ENCODE peak calls at places on chromosome 14, in six cellular contexts. One of them, this sample, is unnamed.
A peak's percentile ranks its signal among the peaks of the same experiment; 100 is the strongest.

GRCh38 chr14:90742709-90743108 is 73.5 kb downstream of the TTC7B start:
- DNase-seq in stomach: no peak
- DNase-seq in pancreas: no peak
- DNase-seq in psoas muscle: no peak
- DNase-seq in astrocyte: no peak
- DNase-seq in A549: no peak
- DNase-seq in this sample: peak; percentile 77

GRCh38 chr14:58964598-58964928 is 223.9 kb upstream of the DAAM1 start:
- DNase-seq in stomach: no peak
- DNase-seq in pancreas: no peak
- DNase-seq in psoas muscle: no peak
- DNase-seq in astrocyte: no peak
- DNase-seq in A549: no peak
- DNase-seq in this sample: no peak

GRCh38 chr14:61379639-61380184 is 58.3 kb downstream of the PRKCH start:
- DNase-seq in stomach: no peak
- DNase-seq in pancreas: no peak
- DNase-seq in psoas muscle: no peak
- DNase-seq in astrocyte: no peak
- DNase-seq in A549: no peak
- DNase-seq in this sample: no peak

GRCh38 chr14:96398921-96399320 is 7.0 kb downstream of the AK7 start:
- DNase-seq in stomach: no peak
- DNase-seq in pancreas: no peak
- DNase-seq in psoas muscle: no peak
- DNase-seq in astrocyte: no peak
- DNase-seq in A549: no peak
- DNase-seq in this sample: no peak

GRCh38 chr14:37591941-37592287 is 3.1 kb downstream of the FOXA1 start:
- DNase-seq in stomach: peak; percentile 64
- DNase-seq in pancreas: no peak
- DNase-seq in psoas muscle: no peak
- DNase-seq in astrocyte: no peak
- DNase-seq in A549: peak; percentile 77
- DNase-seq in this sample: peak; percentile 50

GRCh38 chr14:52272375-52272774 is 4.9 kb downstream of the PTGDR start:
- DNase-seq in stomach: no peak
- DNase-seq in pancreas: no peak
- DNase-seq in psoas muscle: no peak
- DNase-seq in astrocyte: no peak
- DNase-seq in A549: peak; percentile 33
- DNase-seq in this sample: no peak

GRCh38 chr14:49586673-49587460 is 687 bp upstream of the RPS29 start:
- DNase-seq in stomach: no peak
- DNase-seq in pancreas: peak; percentile 32
- DNase-seq in psoas muscle: peak; percentile 25
- DNase-seq in astrocyte: peak; percentile 62
- DNase-seq in A549: peak; percentile 83
- DNase-seq in this sample: no peak

GRCh38 chr14:89960895-89961294 is 5.2 kb downstream of the TDP1 start:
- DNase-seq in stomach: no peak
- DNase-seq in pancreas: no peak
- DNase-seq in psoas muscle: no peak
- DNase-seq in astrocyte: no peak
- DNase-seq in A549: no peak
- DNase-seq in this sample: no peak

GRCh38 chr14:24481622-24482324 is 26.3 kb downstream of the CMA1 start:
- DNase-seq in stomach: peak; percentile 27
- DNase-seq in pancreas: no peak
- DNase-seq in psoas muscle: peak; percentile 17
- DNase-seq in astrocyte: no peak
- DNase-seq in A549: peak; percentile 65
- DNase-seq in this sample: no peak

GRCh38 chr14:57464013-57464730 is 29.5 kb downstream of the CCDC198 start:
- DNase-seq in stomach: no peak
- DNase-seq in pancreas: no peak
- DNase-seq in psoas muscle: no peak
- DNase-seq in astrocyte: no peak
- DNase-seq in A549: peak; percentile 12
- DNase-seq in this sample: no peak

GRCh38 chr14:92531151-92531873 is 17.7 kb downstream of the RIN3 start:
- DNase-seq in stomach: no peak
- DNase-seq in pancreas: no peak
- DNase-seq in psoas muscle: peak; percentile 20
- DNase-seq in astrocyte: no peak
- DNase-seq in A549: no peak
- DNase-seq in this sample: no peak

GRCh38 chr14:60632257-60632656 is 17.0 kb downstream of the SIX1 start:
- DNase-seq in stomach: no peak
- DNase-seq in pancreas: no peak
- DNase-seq in psoas muscle: no peak
- DNase-seq in astrocyte: no peak
- DNase-seq in A549: no peak
- DNase-seq in this sample: no peak

GRCh38 chr14:102390064-102390463 is 27.3 kb downstream of the TECPR2 start:
- DNase-seq in stomach: no peak
- DNase-seq in pancreas: no peak
- DNase-seq in psoas muscle: no peak
- DNase-seq in astrocyte: peak; percentile 37
- DNase-seq in A549: no peak
- DNase-seq in this sample: no peak

GRCh38 chr14:63573579-63573978 is 30.4 kb upstream of the PPP2R5E start:
- DNase-seq in stomach: no peak
- DNase-seq in pancreas: no peak
- DNase-seq in psoas muscle: no peak
- DNase-seq in astrocyte: peak; percentile 33
- DNase-seq in A549: no peak
- DNase-seq in this sample: no peak

GRCh38 chr14:61080591-61081010 is 99.6 kb downstream of the SLC38A6 start:
- DNase-seq in stomach: no peak
- DNase-seq in pancreas: no peak
- DNase-seq in psoas muscle: no peak
- DNase-seq in astrocyte: peak; percentile 93
- DNase-seq in A549: no peak
- DNase-seq in this sample: no peak

GRCh38 chr14:93669632-93670031 is 118.7 kb downstream of the PRIMA1 start:
- DNase-seq in stomach: no peak
- DNase-seq in pancreas: no peak
- DNase-seq in psoas muscle: no peak
- DNase-seq in astrocyte: no peak
- DNase-seq in A549: no peak
- DNase-seq in this sample: no peak

GRCh38 chr14:74879427-74880180 is 2.1 kb upstream of the DLST start:
- DNase-seq in stomach: no peak
- DNase-seq in pancreas: no peak
- DNase-seq in psoas muscle: no peak
- DNase-seq in astrocyte: no peak
- DNase-seq in A549: no peak
- DNase-seq in this sample: no peak

GRCh38 chr14:98907271-98907670 is 364.7 kb downstream of the BCL11B start:
- DNase-seq in stomach: no peak
- DNase-seq in pancreas: no peak
- DNase-seq in psoas muscle: no peak
- DNase-seq in astrocyte: no peak
- DNase-seq in A549: no peak
- DNase-seq in this sample: no peak
- H3K4me1 ChIP-seq in stomach: no peaks in the 10 kb centered on the region
- H3K4me1 ChIP-seq in pancreas: no peaks in the 10 kb centered on the region
- H3K4me1 ChIP-seq in psoas muscle: no peaks in the 10 kb centered on the region
- H3K4me1 ChIP-seq in astrocyte: peaks cover 19% of the 10 kb centered on the region
- H3K4me1 ChIP-seq in A549: peaks cover 73% of the 10 kb centered on the region
- H3K4me1 ChIP-seq in this sample: no peaks in the 10 kb centered on the region

GRCh38 chr14:22713631-22713950 is 52.9 kb upstream of the OXA1L start:
- DNase-seq in stomach: no peak
- DNase-seq in pancreas: no peak
- DNase-seq in psoas muscle: no peak
- DNase-seq in astrocyte: no peak
- DNase-seq in A549: no peak
- DNase-seq in this sample: no peak
- H3K4me3 ChIP-seq in stomach: peak overlapping the region; percentile 45
- H3K4me3 ChIP-seq in pancreas: no peak overlapping the region
- H3K4me3 ChIP-seq in psoas muscle: peak overlapping the region; percentile 49
- H3K4me3 ChIP-seq in astrocyte: no peak overlapping the region
- H3K4me3 ChIP-seq in A549: peak overlapping the region; percentile 61
- H3K4me3 ChIP-seq in this sample: peak overlapping the region; percentile 64

GRCh38 chr14:54593860-54594259 is 26.9 kb downstream of the SAMD4A start:
- DNase-seq in stomach: no peak
- DNase-seq in pancreas: no peak
- DNase-seq in psoas muscle: no peak
- DNase-seq in astrocyte: no peak
- DNase-seq in A549: no peak
- DNase-seq in this sample: no peak

GRCh38 chr14:54589076-54589475 is 22.1 kb downstream of the SAMD4A start:
- DNase-seq in stomach: no peak
- DNase-seq in pancreas: no peak
- DNase-seq in psoas muscle: no peak
- DNase-seq in astrocyte: no peak
- DNase-seq in A549: no peak
- DNase-seq in this sample: no peak

GRCh38 chr14:54591461-54592245 is 24.7 kb downstream of the SAMD4A start:
- DNase-seq in stomach: no peak
- DNase-seq in pancreas: no peak
- DNase-seq in psoas muscle: no peak
- DNase-seq in astrocyte: no peak
- DNase-seq in A549: no peak
- DNase-seq in this sample: no peak

GRCh38 chr14:54590481-54590880 is 23.6 kb downstream of the SAMD4A start:
- DNase-seq in stomach: no peak
- DNase-seq in pancreas: no peak
- DNase-seq in psoas muscle: no peak
- DNase-seq in astrocyte: no peak
- DNase-seq in A549: no peak
- DNase-seq in this sample: no peak

DNA sequence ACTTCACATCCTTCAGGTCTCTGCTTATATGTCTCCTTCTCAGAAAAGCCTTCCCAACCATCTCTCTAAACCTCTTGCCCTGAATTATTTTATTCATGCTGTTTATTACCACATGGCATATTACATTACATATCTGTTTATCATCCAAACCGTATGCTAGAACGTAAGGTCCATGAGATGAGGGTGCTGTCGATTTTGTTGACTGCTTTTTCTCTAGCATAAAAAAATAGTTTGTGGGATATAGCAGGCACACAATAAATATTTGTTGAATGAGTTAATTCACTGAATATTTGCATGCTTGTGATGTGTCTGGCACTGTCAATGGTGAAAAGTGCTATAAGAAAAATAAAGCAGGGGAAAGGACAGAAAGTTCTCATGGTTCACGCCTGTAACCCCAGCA is 22.9 kb downstream of the SAMD4A start:
- DNase-seq in stomach: no peak
- DNase-seq in pancreas: no peak
- DNase-seq in psoas muscle: no peak
- DNase-seq in astrocyte: no peak
- DNase-seq in A549: no peak
- DNase-seq in this sample: no peak
- H3K4me1 ChIP-seq in stomach: no peaks in the 10 kb centered on the region
- H3K4me1 ChIP-seq in pancreas: no peaks in the 10 kb centered on the region
- H3K4me1 ChIP-seq in psoas muscle: peaks cover 57% of the 10 kb centered on the region
- H3K4me1 ChIP-seq in astrocyte: peaks cover 35% of the 10 kb centered on the region
- H3K4me1 ChIP-seq in A549: peaks cover 18% of the 10 kb centered on the region
- H3K4me1 ChIP-seq in this sample: peaks cover 6% of the 10 kb centered on the region

GRCh38 chr14:64878775-64879634 is 702 bp downstream of the SPTB start:
- DNase-seq in stomach: no peak
- DNase-seq in pancreas: no peak
- DNase-seq in psoas muscle: peak; percentile 39
- DNase-seq in astrocyte: no peak
- DNase-seq in A549: peak; percentile 23
- DNase-seq in this sample: no peak
- H3K4me3 ChIP-seq in stomach: peak overlapping the region; percentile 84
- H3K4me3 ChIP-seq in pancreas: peak overlapping the region; percentile 52
- H3K4me3 ChIP-seq in psoas muscle: peak overlapping the region; percentile 92
- H3K4me3 ChIP-seq in astrocyte: no peak overlapping the region
- H3K4me3 ChIP-seq in A549: peak overlapping the region; percentile 85
- H3K4me3 ChIP-seq in this sample: peak overlapping the region; percentile 72

GRCh38 chr14:104749111-104749649 is 3.8 kb upstream of the SIVA1 start:
- DNase-seq in stomach: no peak
- DNase-seq in pancreas: no peak
- DNase-seq in psoas muscle: no peak
- DNase-seq in astrocyte: peak; percentile 14
- DNase-seq in A549: no peak
- DNase-seq in this sample: peak; percentile 85
- H3K4me1 ChIP-seq in stomach: peaks cover 51% of the 10 kb centered on the region
- H3K4me1 ChIP-seq in pancreas: peaks cover under 1% of the 10 kb centered on the region
- H3K4me1 ChIP-seq in psoas muscle: peaks cover 44% of the 10 kb centered on the region
- H3K4me1 ChIP-seq in astrocyte: peaks cover 13% of the 10 kb centered on the region
- H3K4me1 ChIP-seq in A549: peaks cover 22% of the 10 kb centered on the region
- H3K4me1 ChIP-seq in this sample: peaks cover 2% of the 10 kb centered on the region

This sample was measured in right cardiac atrium.